ENCODE peak calls at places on chromosomes 5 and 9, in four cellular contexts. T is cardiac fibroblast, L is lower leg skin, P is fibroblast of the aortic adventitia. B is an unnamed sample.

GRCh38 chr5:176157656-176158055 is 80.6 kb upstream of the SIMC1 start:
- DNase-seq in T (peak), L (no peak), P (peak), B (no peak)

GRCh38 chr5:160260881-160261815 is 31.8 kb downstream of the FABP6 start:
- DNase-seq in P (peak), L (no peak), T (peak), B (no peak)

GRCh38 chr5:74251106-74252032 is 389.2 kb downstream of the ENC1 start:
- DNase-seq in T (peak), P (peak), L (no peak), B (no peak)

GRCh38 chr5:40960027-40960426 is 50.7 kb downstream of the C7 start:
- DNase-seq in L (no peak), T (peak), P (peak), B (no peak)

GRCh38 chr5:24167791-24168190 is 477.0 kb downstream of the CDH10 start:
- DNase-seq in P (no peak), T (no peak), L (no peak), B (no peak)

GRCh38 chr9:73116030-73116429 is 35.6 kb upstream of the ANXA1 start:
- DNase-seq in T (peak), P (peak), L (no peak), B (no peak)

GRCh38 chr9:34430843-34431437 is 27.4 kb downstream of the FAM219A start:
- DNase-seq in T (peak), P (peak), L (no peak), B (no peak)

GRCh38 chr9:79809931-79810330 is 238.2 kb downstream of the TLE4 start:
- DNase-seq in L (no peak), T (peak), P (peak), B (no peak)

GRCh38 chr9:71916834-71917534 is 5.5 kb downstream of the C9orf85 start:
- DNase-seq in T (no peak), P (no peak), L (no peak), B (no peak)

GRCh38 chr5:88883566-88884434 is 816 bp upstream of the MEF2C start:
- DNase-seq in P (peak), T (peak), L (peak), B (peak)

GRCh38 chr5:134784946-134785620 is 26.5 kb downstream of the DDX46 start:
- DNase-seq in P (peak), L (no peak), T (peak), B (no peak)

GRCh38 chr5:143865421-143865820 is 53.5 kb downstream of the HMHB1 start:
- DNase-seq in L (no peak), P (no peak), T (peak), B (no peak)

GRCh38 chr9:120480707-120481106 is 99.3 kb downstream of the CDK5RAP2 start:
- DNase-seq in T (no peak), P (no peak), L (no peak), B (no peak)

GRCh38 chr5:110058175-110058574 is 368.4 kb downstream of the MAN2A1 start:
- DNase-seq in L (no peak), T (no peak), P (no peak), B (no peak)

GRCh38 chr5:169934990-169935389 is 45.3 kb downstream of the INSYN2B start:
- DNase-seq in P (no peak), L (no peak), T (peak), B (no peak)

GRCh38 chr5:137141779-137142178 is 357.3 kb downstream of the SPOCK1 start:
- DNase-seq in T (peak), P (peak), L (peak), B (no peak)

GRCh38 chr9:129826759-129827158 is 2.8 kb upstream of the TOR1A start:
- DNase-seq in P (no peak), L (no peak), T (no peak), B (no peak)

DNA sequence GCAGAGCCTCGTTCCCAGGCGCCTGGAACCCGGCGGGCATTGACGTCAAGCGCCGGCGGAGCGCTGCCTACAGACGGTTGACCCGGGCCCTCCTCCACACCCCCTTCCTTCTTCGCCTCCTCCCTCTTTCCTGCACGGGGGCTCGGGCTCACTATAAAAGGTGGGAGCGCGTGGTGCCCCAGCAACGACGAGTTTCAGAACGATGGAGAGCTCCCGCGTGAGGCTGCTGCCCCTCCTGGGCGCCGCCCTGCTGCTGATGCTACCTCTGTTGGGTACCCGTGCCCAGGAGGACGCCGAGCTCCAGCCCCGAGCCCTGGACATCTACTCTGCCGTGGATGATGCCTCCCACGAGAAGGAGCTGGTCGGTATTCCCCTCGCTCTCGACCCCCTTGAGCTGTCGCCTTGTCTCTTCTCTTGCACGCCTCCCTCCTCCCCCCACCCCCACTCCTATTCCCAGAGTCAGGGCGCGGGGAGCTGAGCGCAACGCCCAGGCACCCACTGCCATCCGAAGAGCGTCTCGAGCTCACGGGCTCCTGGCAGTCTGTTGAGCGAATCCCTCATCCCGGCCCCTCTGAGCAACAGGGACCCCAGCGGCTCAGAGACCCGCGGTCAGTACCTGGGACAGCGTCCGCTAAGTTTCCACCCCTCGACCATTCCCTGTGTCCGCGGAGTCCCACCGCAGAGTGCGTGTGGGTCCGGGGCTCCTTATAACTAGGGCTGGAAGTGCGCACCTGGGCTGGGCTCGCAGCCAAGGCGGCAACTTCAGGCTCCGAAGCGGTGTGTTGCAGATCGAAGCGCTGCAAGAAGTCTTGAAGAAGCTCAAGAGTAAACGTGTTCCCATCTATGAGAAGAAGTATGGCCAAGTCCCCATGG is at the start of gene CARTPT:
- DNase-seq in L (no peak), T (peak), P (no peak), B (no peak)
- TF ChIP-seq CTCF in L (no peak), T (no peak), P (no peak), B (no peak)

GRCh38 chr5:163731256-163731655 is 225.8 kb downstream of the MAT2B start:
- DNase-seq in P (no peak), L (no peak), T (no peak), B (no peak)

GRCh38 chr5:163724305-163724704 is 218.9 kb downstream of the MAT2B start:
- DNase-seq in L (no peak), T (no peak), P (no peak), B (no peak)

GRCh38 chr5:163730206-163730782 is 224.9 kb downstream of the MAT2B start:
- DNase-seq in T (no peak), P (no peak), L (no peak), B (no peak)

GRCh38 chr5:163727028-163727427 is 221.6 kb downstream of the MAT2B start:
- DNase-seq in T (no peak), P (no peak), L (no peak), B (no peak)
- TF ChIP-seq CTCF in T (no peak), P (no peak), L (no peak), B (no peak)

DNA sequence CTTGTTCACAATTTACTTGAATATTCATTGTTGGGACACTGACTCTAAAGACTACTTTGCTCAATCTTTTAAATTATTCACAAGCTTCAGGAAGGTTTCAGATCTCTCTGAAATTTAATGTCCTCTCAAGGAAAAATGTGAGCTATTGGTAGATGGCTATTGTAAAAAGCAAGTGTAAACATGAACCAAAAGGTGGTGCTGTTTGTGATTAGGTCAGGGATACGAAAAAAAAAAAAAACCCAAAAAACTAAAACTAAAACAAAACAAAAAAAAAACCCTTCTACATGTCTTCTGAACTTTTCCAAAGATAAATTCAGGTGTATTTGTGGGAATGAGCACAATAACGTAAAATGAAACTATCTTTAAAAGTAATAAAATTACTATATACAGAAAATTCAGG is 193.8 kb downstream of the SLF1 start:
- DNase-seq in T (no peak), L (no peak), P (no peak), B (no peak)
- TF ChIP-seq CTCF in T (no peak), L (no peak), P (no peak), B (no peak)

GRCh38 chr9:109158656-109159055 is 8.4 kb downstream of the FRRS1L start:
- DNase-seq in P (peak), L (no peak), T (no peak), B (no peak)

GRCh38 chr9:109159583-109159982 is 7.5 kb downstream of the FRRS1L start:
- DNase-seq in L (no peak), T (no peak), P (no peak), B (no peak)

GRCh38 chr9:109150925-109151547 is 16.0 kb downstream of the FRRS1L start:
- DNase-seq in L (no peak), T (no peak), P (no peak), B (no peak)

GRCh38 chr9:109161471-109161870 is 5.6 kb downstream of the FRRS1L start:
- DNase-seq in P (no peak), L (no peak), T (no peak), B (no peak)

DNA sequence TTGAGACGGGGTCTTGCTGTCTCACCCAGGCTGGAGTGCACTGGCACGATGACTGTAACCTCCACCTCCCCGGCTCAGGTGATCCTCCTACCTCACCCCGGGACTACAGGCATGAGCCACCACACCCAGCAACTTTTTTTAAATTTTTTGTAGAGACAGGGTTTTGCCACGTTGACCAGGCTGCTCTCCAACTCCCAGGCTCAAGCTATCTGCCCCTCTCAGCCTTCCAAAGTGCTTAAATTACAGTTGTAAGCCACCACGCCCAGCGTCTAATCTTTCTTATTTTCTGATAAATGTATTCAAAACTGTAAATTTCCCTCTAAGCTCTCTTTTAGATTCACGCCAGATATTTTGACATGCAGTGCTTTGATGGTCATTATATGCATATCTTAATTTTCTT is 10.3 kb downstream of the FRRS1L start:
- DNase-seq in P (no peak), T (no peak), L (no peak), B (no peak)
- TF ChIP-seq CTCF in P (no peak), T (no peak), L (no peak), B (no peak)

GRCh38 chr9:126705311-126705766 is 91.6 kb downstream of the LMX1B start:
- DNase-seq in T (peak), L (peak), P (peak), B (peak)

GRCh38 chr9:126705767-126706697 is 92.3 kb downstream of the LMX1B start:
- DNase-seq in L (peak), T (peak), P (peak), B (peak)

GRCh38 chr9:126708178-126708577 is 94.5 kb downstream of the LMX1B start:
- DNase-seq in P (no peak), L (peak), T (no peak), B (no peak)

GRCh38 chr9:126707083-126707482 is 93.4 kb downstream of the LMX1B start:
- DNase-seq in L (peak), P (no peak), T (no peak), B (no peak)

GRCh38 chr9:126706698-126707053 is 92.9 kb downstream of the LMX1B start:
- DNase-seq in T (no peak), L (no peak), P (no peak), B (no peak)
- TF ChIP-seq CTCF in T (no peak), L (no peak), P (no peak), B (no peak)

GRCh38 chr5:1757511-1757910 is 42.1 kb downstream of the MRPL36 start:
- DNase-seq in L (peak), T (no peak), P (no peak), B (no peak)

GRCh38 chr5:1761453-1761755 is 38.2 kb downstream of the MRPL36 start:
- DNase-seq in T (no peak), P (no peak), L (peak), B (no peak)

GRCh38 chr5:1760656-1761452 is 38.8 kb downstream of the MRPL36 start:
- DNase-seq in T (no peak), L (peak), P (no peak), B (no peak)

GRCh38 chr5:1758574-1758973 is 41.1 kb downstream of the MRPL36 start:
- DNase-seq in T (no peak), P (no peak), L (no peak), B (no peak)

GRCh38 chr5:1759378-1759970 is 40.2 kb downstream of the MRPL36 start:
- DNase-seq in L (peak), P (no peak), T (no peak), B (no peak)
- TF ChIP-seq CTCF in L (no peak), P (no peak), T (no peak), B (no peak)

GRCh38 chr5:157564149-157564711 is 11.3 kb downstream of the ADAM19 start:
- DNase-seq in T (no peak), L (no peak), P (no peak), B (no peak)
- TF ChIP-seq CTCF in T (no peak), L (no peak), P (no peak), B (no peak)